ENCODE peak calls at places on chromosomes 12 and 14, in four cellular contexts. One of them, this sample, is unnamed.
A peak's percentile ranks its signal among the peaks of the same experiment; 100 is the strongest.

GRCh38 chr12:32171211-32171610 is 64.6 kb downstream of the BICD1 start:
- DNase-seq in tibial artery: no peak
- DNase-seq in aorta: no peak
- DNase-seq in mesendoderm: peak; percentile 58
- DNase-seq in this sample: no peak

GRCh38 chr14:92906823-92907222 is 16.1 kb upstream of the CHGA start:
- DNase-seq in aorta: no peak
- DNase-seq in tibial artery: no peak
- DNase-seq in mesendoderm: peak; percentile 63
- DNase-seq in this sample: no peak

GRCh38 chr14:61598980-61599379 is 96.3 kb upstream of the HIF1A start:
- DNase-seq in mesendoderm: no peak
- DNase-seq in aorta: no peak
- DNase-seq in tibial artery: no peak
- DNase-seq in this sample: no peak

GRCh38 chr12:87518508-87518907 is 510.7 kb downstream of the C12orf50 start:
- DNase-seq in aorta: no peak
- DNase-seq in tibial artery: no peak
- DNase-seq in mesendoderm: no peak
- DNase-seq in this sample: no peak

GRCh38 chr12:26054383-26054782 is 70.5 kb downstream of the BHLHE41 start:
- DNase-seq in aorta: no peak
- DNase-seq in mesendoderm: peak; percentile 46
- DNase-seq in tibial artery: no peak
- DNase-seq in this sample: no peak

GRCh38 chr12:123532808-123533649 is 490 bp downstream of the RILPL1 start:
- DNase-seq in tibial artery: peak; percentile 41
- DNase-seq in aorta: peak; percentile 71
- DNase-seq in mesendoderm: peak; percentile 65
- DNase-seq in this sample: peak; percentile 41

GRCh38 chr14:24678801-24679247 is 44.8 kb upstream of the GZMB start:
- DNase-seq in mesendoderm: peak; percentile 92
- DNase-seq in aorta: peak; percentile 67
- DNase-seq in tibial artery: peak; percentile 63
- DNase-seq in this sample: peak; percentile 91

GRCh38 chr14:77985235-77985634 is 184.9 kb upstream of the NRXN3 start:
- DNase-seq in mesendoderm: no peak
- DNase-seq in aorta: no peak
- DNase-seq in tibial artery: no peak
- DNase-seq in this sample: peak; percentile 53

GRCh38 chr14:92565040-92565717 is 51.6 kb downstream of the RIN3 start:
- DNase-seq in mesendoderm: no peak
- DNase-seq in aorta: no peak
- DNase-seq in tibial artery: no peak
- DNase-seq in this sample: no peak

GRCh38 chr12:75666126-75666979 is 154.9 kb upstream of the KRR1 start:
- DNase-seq in tibial artery: no peak
- DNase-seq in mesendoderm: peak; percentile 75
- DNase-seq in aorta: no peak
- DNase-seq in this sample: no peak

GRCh38 chr12:9635014-9635413 is 27.3 kb upstream of the KLRB1 start:
- DNase-seq in tibial artery: no peak
- DNase-seq in mesendoderm: no peak
- DNase-seq in aorta: no peak
- DNase-seq in this sample: no peak

GRCh38 chr12:62832528-62832927 is 102.4 kb downstream of the PPM1H start:
- DNase-seq in aorta: no peak
- DNase-seq in tibial artery: no peak
- DNase-seq in mesendoderm: no peak
- DNase-seq in this sample: no peak

GRCh38 chr14:80695869-80696268 is 245.7 kb downstream of the CEP128 start:
- DNase-seq in aorta: no peak
- DNase-seq in mesendoderm: no peak
- DNase-seq in tibial artery: no peak
- DNase-seq in this sample: no peak

GRCh38 chr12:67288561-67288960 is 19.4 kb downstream of the CAND1 start:
- DNase-seq in mesendoderm: no peak
- DNase-seq in tibial artery: no peak
- DNase-seq in aorta: no peak
- DNase-seq in this sample: no peak

GRCh38 chr14:69485701-69486100 is 1.2 kb downstream of the PLEKHD1 start:
- DNase-seq in aorta: no peak
- DNase-seq in mesendoderm: no peak
- DNase-seq in tibial artery: no peak
- DNase-seq in this sample: no peak

GRCh38 chr12:38664661-38665269 is 240.6 kb downstream of the CPNE8 start:
- DNase-seq in tibial artery: no peak
- DNase-seq in aorta: no peak
- DNase-seq in mesendoderm: peak; percentile 58
- DNase-seq in this sample: peak; percentile 17

GRCh38 chr14:77116194-77116817 is 18.2 kb downstream of the CIPC start:
- DNase-seq in tibial artery: no peak
- DNase-seq in mesendoderm: no peak
- DNase-seq in aorta: no peak
- DNase-seq in this sample: no peak

GRCh38 chr12:50772877-50773276 is 9.0 kb downstream of the ATF1 start:
- DNase-seq in tibial artery: no peak
- DNase-seq in mesendoderm: no peak
- DNase-seq in aorta: no peak
- DNase-seq in this sample: no peak

GRCh38 chr14:50354527-50354926 is 42.2 kb downstream of the CDKL1 start:
- DNase-seq in aorta: no peak
- DNase-seq in mesendoderm: no peak
- DNase-seq in tibial artery: no peak
- DNase-seq in this sample: no peak

GRCh38 chr14:90903101-90903500 is 86.9 kb upstream of the TTC7B start:
- DNase-seq in mesendoderm: peak; percentile 70
- DNase-seq in tibial artery: peak; percentile 51
- DNase-seq in aorta: peak; percentile 57
- DNase-seq in this sample: peak; percentile 70

GRCh38 chr12:42094277-42094676 is 50.4 kb downstream of the GXYLT1 start:
- DNase-seq in aorta: no peak
- DNase-seq in mesendoderm: peak; percentile 69
- DNase-seq in tibial artery: no peak
- DNase-seq in this sample: peak; percentile 67

DNA sequence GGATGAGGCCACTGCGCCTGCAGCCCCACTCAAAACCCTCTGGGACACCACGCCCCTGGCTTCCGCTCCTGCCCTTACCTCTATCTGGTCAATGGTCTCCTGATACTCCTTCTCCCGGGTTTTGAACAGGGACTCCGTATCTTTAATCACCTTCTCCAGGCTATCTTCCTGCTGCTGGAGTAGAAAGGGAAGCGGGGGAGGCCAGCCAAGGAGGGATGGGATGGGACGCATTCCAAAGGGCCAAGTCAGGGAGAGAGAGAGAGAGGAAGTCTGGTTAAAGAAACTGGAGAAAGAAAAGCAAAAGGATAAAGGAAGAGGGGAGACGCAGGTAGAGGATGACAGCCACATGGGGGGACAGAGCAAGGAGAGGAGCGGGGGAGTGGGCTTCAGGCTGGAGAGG is 7.9 kb downstream of the IFFO1 start:
- DNase-seq in aorta: no peak
- DNase-seq in tibial artery: no peak
- DNase-seq in mesendoderm: peak; percentile 82
- DNase-seq in this sample: no peak
- H3K27ac ChIP-seq in aorta: no peak overlapping the region
- H3K27ac ChIP-seq in tibial artery: peak overlapping the region; percentile 88
- H3K27ac ChIP-seq in mesendoderm: no peak overlapping the region
- H3K27ac ChIP-seq in this sample: no peak overlapping the region

DNA sequence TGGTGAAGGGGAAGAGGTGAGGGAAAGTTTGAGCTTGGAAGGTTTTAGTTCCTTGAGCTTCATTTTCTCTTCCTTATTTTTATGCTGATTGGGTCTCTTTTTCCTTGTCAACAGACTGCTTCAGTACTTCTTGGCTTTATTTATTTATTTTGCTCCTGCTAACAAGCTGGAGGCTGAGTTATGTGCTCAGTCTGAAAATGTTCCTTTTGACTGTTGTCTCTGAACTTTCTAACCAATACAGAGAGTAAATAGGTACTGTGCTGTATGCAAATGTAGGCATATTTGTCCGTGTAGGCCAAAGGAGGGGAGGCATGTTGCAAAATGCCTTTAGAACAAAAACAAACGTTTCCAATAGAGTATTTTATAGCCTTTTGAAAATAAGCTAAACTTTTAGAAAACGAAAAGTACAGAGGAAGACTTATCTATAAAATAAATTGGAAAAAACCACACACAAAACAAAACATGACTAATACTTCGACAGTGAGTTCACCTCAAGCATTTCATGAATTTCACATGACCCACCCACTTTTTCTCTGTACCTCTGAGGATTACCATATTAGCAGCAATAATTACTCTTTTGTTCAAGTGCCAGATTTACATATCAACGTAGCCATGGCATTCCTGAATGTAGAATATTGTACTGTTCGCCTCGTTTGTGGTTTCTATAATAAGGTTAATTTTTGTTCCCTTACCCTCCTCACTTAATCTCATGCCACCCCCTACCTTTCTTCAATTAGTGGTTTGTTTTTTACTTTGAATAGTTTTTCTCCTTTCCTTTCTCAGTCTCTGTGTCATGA is 4.7 kb upstream of the CREBL2 start:
- DNase-seq in tibial artery: no peak
- DNase-seq in aorta: no peak
- DNase-seq in mesendoderm: peak; percentile 45
- DNase-seq in this sample: no peak
- H3K27ac ChIP-seq in tibial artery: no peak overlapping the region
- H3K27ac ChIP-seq in aorta: no peak overlapping the region
- H3K27ac ChIP-seq in mesendoderm: no peak overlapping the region
- H3K27ac ChIP-seq in this sample: no peak overlapping the region

DNA sequence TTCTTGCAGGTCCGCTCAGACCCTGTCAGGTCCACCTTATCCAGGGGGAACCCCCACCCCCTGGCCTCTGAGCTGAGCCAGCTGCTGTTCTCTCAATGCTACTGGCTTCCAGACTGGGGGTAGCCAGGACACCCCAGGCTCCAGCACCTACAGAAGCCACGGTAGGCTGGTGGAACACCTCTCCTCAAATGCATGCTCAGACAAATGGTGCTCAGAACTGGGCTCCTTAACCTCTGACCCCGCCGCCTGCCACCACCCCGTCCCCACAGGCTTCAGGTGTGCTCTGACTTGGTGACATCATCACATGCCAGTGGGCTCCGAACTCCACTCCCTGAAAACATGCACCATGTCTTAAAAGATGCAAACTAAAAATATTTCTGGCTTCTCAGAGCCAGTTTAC is 54.4 kb downstream of the BCL11B start:
- DNase-seq in aorta: no peak
- DNase-seq in mesendoderm: no peak
- DNase-seq in tibial artery: no peak
- DNase-seq in this sample: no peak
- H3K27ac ChIP-seq in aorta: no peak overlapping the region
- H3K27ac ChIP-seq in mesendoderm: no peak overlapping the region
- H3K27ac ChIP-seq in tibial artery: no peak overlapping the region
- H3K27ac ChIP-seq in this sample: no peak overlapping the region

DNA sequence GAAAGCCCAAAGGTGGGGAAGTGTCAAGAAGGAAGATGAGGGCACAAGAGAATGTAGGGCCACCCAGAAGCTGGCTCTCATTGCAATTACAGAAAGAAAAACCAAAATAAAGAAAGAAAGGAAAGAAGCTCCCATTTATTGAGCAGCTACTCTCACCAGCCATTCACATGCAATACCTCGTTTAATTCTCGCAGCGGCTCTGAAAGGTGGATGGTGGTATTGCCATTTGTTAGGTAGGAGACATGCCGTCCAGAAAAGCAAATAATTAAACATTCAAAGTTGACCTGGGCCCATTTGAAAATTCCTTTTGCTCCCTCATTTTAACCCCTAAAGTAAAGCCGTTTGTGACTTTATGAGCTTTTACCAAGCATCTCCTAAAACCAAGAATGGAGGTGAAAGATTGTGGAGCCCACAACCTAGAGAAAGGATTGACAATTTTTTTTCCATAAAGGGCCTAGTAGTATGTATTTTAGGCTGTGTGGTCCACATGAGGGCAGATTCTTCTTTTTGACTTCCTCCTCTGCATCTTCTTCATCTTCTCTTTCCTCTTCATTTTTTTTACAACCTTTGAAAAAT is 5.3 kb downstream of the SERPINA3 start:
- DNase-seq in aorta: no peak
- DNase-seq in tibial artery: peak; percentile 5
- DNase-seq in mesendoderm: no peak
- DNase-seq in this sample: no peak
- H3K27ac ChIP-seq in aorta: no peak overlapping the region
- H3K27ac ChIP-seq in tibial artery: no peak overlapping the region
- H3K27ac ChIP-seq in mesendoderm: no peak overlapping the region
- H3K27ac ChIP-seq in this sample: no peak overlapping the region

DNA sequence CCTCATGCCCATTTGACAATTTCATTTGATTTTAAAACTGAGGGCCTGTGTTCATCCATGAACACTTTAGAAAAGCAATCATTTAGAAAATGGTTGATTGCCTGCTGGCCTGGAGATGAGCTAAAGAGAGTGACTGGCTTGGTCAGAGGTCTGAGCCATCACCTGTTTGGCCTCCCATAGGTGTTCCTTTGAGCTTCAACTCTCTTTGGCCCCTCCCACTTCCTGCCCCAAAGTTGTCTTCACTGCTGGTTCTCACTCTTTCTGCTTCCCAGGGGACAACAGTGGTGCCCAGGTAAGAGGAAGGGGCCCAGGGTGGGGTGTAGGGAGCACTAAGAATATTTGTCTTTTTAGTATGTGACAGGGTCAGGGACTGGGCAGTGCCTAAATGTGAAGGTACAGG is 4.9 kb upstream of the TCP11L2 start:
- DNase-seq in tibial artery: no peak
- DNase-seq in aorta: no peak
- DNase-seq in mesendoderm: peak; percentile 38
- DNase-seq in this sample: no peak
- H3K27ac ChIP-seq in tibial artery: no peak overlapping the region
- H3K27ac ChIP-seq in aorta: no peak overlapping the region
- H3K27ac ChIP-seq in mesendoderm: no peak overlapping the region
- H3K27ac ChIP-seq in this sample: no peak overlapping the region

DNA sequence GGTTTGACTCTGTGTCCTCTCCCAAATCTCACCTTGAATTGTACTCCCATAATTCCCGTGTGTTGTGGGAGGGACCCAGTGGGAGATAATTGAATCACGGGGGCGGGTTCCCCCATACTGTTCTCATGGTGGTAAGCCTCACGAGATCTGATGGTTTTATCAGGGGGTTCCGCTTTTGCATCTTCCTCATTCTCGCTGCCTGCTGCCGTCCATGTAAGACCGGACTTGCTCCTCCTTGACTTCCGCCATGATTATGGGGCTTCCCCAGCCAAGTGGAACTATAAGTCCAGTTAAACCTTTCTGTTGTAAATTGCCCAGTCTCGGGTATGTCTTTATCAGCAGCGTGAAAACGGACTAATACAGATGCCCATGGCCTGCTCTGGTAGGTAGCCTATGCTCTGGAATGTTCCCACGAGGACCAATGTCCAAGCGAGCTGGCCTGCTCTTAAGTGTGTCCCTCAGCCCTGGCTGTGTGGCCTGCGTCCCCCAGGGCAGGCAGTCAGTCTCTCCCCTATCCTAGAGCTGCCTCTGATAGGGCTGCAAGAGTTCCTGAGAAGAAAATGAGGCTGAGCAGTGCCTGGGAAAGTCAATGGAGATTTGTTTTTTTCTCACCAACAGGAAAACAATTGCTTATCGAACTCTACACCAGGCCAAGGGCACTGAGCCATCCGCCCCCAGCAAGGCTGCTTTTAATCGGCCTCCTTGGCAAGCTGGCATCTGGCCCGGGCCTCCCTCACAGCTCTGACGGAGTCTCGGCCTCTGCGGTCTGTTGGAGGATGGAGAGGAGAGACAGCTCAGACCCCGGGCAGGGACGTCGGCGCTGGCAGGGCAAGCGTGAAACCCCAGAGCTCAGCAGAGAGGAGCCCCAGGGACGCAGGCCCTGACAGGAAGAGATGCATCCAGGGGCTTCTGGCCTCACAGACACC is 17.8 kb downstream of the CAMKK2 start:
- DNase-seq in tibial artery: no peak
- DNase-seq in aorta: peak; percentile 75
- DNase-seq in mesendoderm: no peak
- DNase-seq in this sample: no peak
- H3K27ac ChIP-seq in tibial artery: no peak overlapping the region
- H3K27ac ChIP-seq in aorta: no peak overlapping the region
- H3K27ac ChIP-seq in mesendoderm: no peak overlapping the region
- H3K27ac ChIP-seq in this sample: no peak overlapping the region

This sample was measured in A673.